ENCODE peak calls at places on chromosome 15, in four cellular contexts. K is astrocyte of the spinal cord, H is foreskin fibroblast, Y is HepG2. Q is an unnamed sample.

GRCh38 chr15:22855791-22856190 is 17.3 kb downstream of the NIPA2 start:
- DNase-seq in K (no peak), H (no peak), Y (no peak), Q (no peak)

GRCh38 chr15:65660927-65661326 is 39.2 kb downstream of the SLC24A1 start:
- DNase-seq in K (no peak), H (peak; percentile 84), Y (no peak), Q (no peak)

GRCh38 chr15:42060797-42061196 is 33.6 kb downstream of the PLA2G4D start:
- DNase-seq in K (no peak), H (no peak), Y (peak; percentile 35), Q (no peak)

GRCh38 chr15:31235298-31236183 is 91.1 kb upstream of the KLF13 start:
- DNase-seq in K (no peak), H (peak; percentile 25), Y (no peak), Q (no peak)

GRCh38 chr15:77580991-77581682 is 51.6 kb downstream of the LINGO1 start:
- DNase-seq in K (no peak), H (no peak), Y (no peak), Q (no peak)

GRCh38 chr15:75389791-75390382 is 21.5 kb upstream of the MAN2C1 start:
- DNase-seq in K (peak; percentile 10), H (no peak), Y (no peak), Q (no peak)

GRCh38 chr15:47188766-47189507 is 528.4 kb upstream of the SEMA6D start:
- DNase-seq in K (no peak), H (no peak), Y (no peak), Q (no peak)

GRCh38 chr15:99507016-99507731 is 58.6 kb upstream of the MEF2A start:
- DNase-seq in K (peak; percentile 61), H (peak; percentile 82), Y (peak; percentile 21), Q (peak; percentile 14)

GRCh38 chr15:89178307-89178977 is 42.9 kb downstream of the RLBP1 start:
- DNase-seq in K (no peak), H (no peak), Y (no peak), Q (no peak)

GRCh38 chr15:27865323-27865922 is 233.7 kb downstream of the OCA2 start:
- DNase-seq in K (no peak), H (no peak), Y (no peak), Q (no peak)

GRCh38 chr15:51759557-51760070 is 8.2 kb downstream of the TMOD2 start:
- DNase-seq in K (peak; percentile 83), H (peak; percentile 95), Y (peak; percentile 6), Q (no peak)

GRCh38 chr15:29270976-29271375 is 1.4 kb upstream of the NSMCE3 start:
- DNase-seq in K (no peak), H (peak; percentile 51), Y (no peak), Q (no peak)

GRCh38 chr15:92725171-92725570 is 69.6 kb upstream of the FAM174B start:
- DNase-seq in K (no peak), H (no peak), Y (no peak), Q (no peak)

GRCh38 chr15:92719024-92719423 is 63.4 kb upstream of the FAM174B start:
- DNase-seq in K (no peak), H (no peak), Y (no peak), Q (no peak)

GRCh38 chr15:92724144-92724543 is 68.6 kb upstream of the FAM174B start:
- DNase-seq in K (no peak), H (no peak), Y (peak; percentile 65), Q (no peak)
- H3K4me3 ChIP-seq in K (no peak overlapping the region), H (no peak overlapping the region), Y (no peak overlapping the region), Q (no peak overlapping the region)

GRCh38 chr15:48641416-48641815 is 4.1 kb downstream of the FBN1 start:
- DNase-seq in K (peak; percentile 51), H (peak; percentile 74), Y (no peak), Q (no peak)
- TF ChIP-seq CTCF in K (peak; percentile 41), H (peak; percentile 33), Y (peak; percentile 34), Q (peak; percentile 38)

DNA sequence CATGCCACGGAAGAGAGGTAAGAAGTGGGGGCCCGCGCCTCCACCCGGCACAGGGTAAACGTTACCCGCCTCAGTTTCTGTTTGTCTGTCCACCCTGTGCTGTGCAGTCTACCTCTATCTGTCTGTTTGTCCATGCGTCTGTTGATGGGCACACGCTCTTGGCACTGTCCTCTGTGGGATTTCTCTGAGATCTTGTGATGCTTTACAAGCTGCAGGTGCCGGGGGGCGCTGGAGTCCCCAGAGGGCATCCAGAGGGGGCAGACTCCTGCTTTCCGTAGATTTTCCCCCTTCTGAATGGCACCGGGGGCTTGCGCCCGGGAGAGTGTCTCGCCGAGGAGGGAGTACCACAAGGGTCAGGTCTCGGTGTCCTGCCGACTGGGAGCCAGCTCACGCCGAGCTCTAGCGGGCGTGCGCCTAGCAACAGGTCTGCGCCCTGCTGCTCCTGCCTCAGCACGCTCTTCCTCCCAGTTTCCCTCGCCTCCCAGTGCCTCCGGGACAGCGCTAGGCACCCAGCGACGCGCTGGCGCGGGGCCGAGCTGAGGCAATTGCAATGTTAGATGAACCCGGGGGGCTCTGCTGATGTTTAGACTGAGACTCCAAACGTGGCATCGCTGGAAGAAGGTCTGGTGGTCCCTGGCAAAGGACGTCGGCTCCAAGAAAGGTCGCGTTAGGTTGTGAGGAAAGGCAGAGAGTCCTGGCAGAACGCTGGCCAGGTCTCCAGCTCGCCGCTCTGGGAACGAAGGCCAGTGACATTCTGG is 667 bp downstream of the CEMIP start:
- DNase-seq in K (peak; percentile 36), H (peak; percentile 70), Y (peak; percentile 25), Q (no peak)
- H3K4me3 ChIP-seq in K (peak overlapping the region; percentile 50), H (peak overlapping the region; percentile 82), Y (peak overlapping the region; percentile 76), Q (peak overlapping the region; percentile 56)

DNA sequence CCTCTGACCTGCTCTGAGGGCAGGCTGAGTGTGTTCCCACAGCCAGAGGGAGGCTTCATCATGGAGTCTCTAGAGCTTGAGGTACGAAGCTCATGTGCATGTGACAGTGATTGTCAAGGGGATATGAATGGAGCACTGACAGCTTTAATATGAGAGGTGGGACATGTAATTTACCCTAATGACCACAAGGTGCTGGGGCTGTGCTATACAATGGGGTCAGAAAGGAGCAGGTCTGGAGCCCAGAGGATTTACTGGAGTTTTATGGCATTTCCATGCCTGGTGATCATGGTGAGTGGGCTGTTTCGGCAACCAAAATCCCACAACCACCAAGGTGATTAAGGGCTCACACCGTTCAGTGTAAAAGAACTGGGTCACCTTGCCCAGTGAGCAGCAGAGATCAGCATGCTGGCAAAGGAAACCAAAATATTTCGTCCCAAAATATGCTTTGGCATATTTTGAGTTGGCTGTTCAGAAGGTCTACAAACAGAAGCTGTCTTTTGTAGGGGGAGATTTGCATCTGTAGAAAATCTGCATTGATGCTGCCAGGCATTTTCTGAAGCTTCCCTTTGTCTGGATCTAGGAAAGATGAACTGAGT is 40.1 kb upstream of the RASGRF1 start:
- DNase-seq in K (no peak), H (no peak), Y (no peak), Q (no peak)
- TF ChIP-seq CTCF in K (no peak), H (no peak), Y (no peak), Q (peak; percentile 12)

GRCh38 chr15:40253179-40253790 is 14.4 kb downstream of the PAK6 start:
- DNase-seq in K (no peak), H (no peak), Y (no peak), Q (no peak)
- H3K4me3 ChIP-seq in K (peak overlapping the region; percentile 30), H (peak overlapping the region; percentile 28), Y (peak overlapping the region; percentile 42), Q (peak overlapping the region; percentile 32)

GRCh38 chr15:58934521-58934920 is 1.0 kb upstream of the SLTM start:
- DNase-seq in K (no peak), H (peak; percentile 25), Y (no peak), Q (no peak)

GRCh38 chr15:58934114-58934447 is 602 bp upstream of the SLTM start:
- DNase-seq in K (no peak), H (no peak), Y (no peak), Q (no peak)

GRCh38 chr15:58932791-58933310 is 628 bp downstream of the SLTM start:
- DNase-seq in K (peak; percentile 17), H (no peak), Y (no peak), Q (no peak)

GRCh38 chr15:58931985-58932384 is 1.5 kb downstream of the SLTM start:
- DNase-seq in K (peak; percentile 50), H (peak; percentile 71), Y (peak; percentile 9), Q (no peak)

DNA sequence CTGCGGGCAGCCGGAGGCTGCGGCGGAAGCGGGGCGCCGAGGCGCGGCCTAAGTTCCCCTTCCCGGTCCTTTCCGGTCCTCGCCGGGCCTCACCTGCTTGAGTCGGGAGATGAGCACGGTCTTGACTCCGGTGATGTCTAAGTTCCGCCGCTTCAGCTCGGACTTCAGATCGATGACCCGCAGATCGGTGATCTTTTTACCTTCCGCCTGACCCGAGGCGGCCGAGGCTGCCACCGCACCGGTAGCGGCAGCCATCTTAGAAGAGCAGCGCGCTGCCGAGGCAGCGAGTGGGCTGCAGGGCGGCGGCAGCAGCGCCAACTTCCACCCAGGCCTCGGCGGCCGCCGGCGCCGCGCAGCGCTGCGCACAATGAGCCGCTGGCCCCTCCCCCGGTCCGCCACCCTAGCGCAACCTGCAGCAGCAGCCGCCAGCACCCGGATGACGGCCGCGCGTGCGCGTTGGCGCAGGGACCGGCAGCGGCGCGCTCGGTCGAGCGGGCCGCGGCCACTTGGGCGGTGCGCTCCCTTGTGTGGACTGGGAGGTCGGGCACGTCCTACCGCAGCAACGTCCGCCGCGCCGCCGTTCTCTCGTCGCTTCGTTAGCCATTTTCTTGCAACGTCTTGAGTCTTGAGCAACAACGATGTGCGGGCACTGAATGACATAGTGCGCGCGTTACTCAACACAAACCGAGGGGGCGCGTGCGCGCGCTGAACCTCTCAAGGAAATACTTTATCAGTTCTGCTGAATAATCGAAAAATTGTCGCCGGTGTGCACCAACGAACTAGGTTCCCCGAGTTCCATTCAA is at the start of gene SLTM:
- DNase-seq in K (peak; percentile 96), H (peak; percentile 98), Y (peak; percentile 87), Q (peak; percentile 69)
- TF ChIP-seq CTCF in K (peak; percentile 15), H (no peak), Y (no peak), Q (no peak)

GRCh38 chr15:61169275-61169903 is 59.7 kb downstream of the RORA start:
- DNase-seq in K (no peak), H (no peak), Y (no peak), Q (no peak)

GRCh38 chr15:61173899-61174689 is 55.0 kb downstream of the RORA start:
- DNase-seq in K (no peak), H (no peak), Y (no peak), Q (no peak)

GRCh38 chr15:61171190-61171589 is 57.9 kb downstream of the RORA start:
- DNase-seq in K (no peak), H (no peak), Y (no peak), Q (no peak)

GRCh38 chr15:61172325-61172724 is 56.8 kb downstream of the RORA start:
- DNase-seq in K (no peak), H (no peak), Y (no peak), Q (no peak)

GRCh38 chr15:61169904-61170695 is 59.0 kb downstream of the RORA start:
- DNase-seq in K (no peak), H (no peak), Y (no peak), Q (no peak)
- H3K4me3 ChIP-seq in K (no peak overlapping the region), H (no peak overlapping the region), Y (no peak overlapping the region), Q (no peak overlapping the region)

GRCh38 chr15:64426845-64427465 is 33.4 kb upstream of the ZNF609 start:
- DNase-seq in K (peak; percentile 64), H (peak; percentile 43), Y (peak; percentile 12), Q (no peak)
- TF ChIP-seq CTCF in K (peak; percentile 23), H (peak; percentile 16), Y (peak; percentile 46), Q (no peak)